ENCODE peak calls at places on chromosomes 12 and 14, in six cellular contexts. A is lower lobe of right lung, O is HFF-Myc, W is tibial nerve, D is heart right ventricle, Z is RWPE1. C is an unnamed sample.
A peak's percentile ranks its signal among the peaks of the same experiment; 100 is the strongest.

GRCh38 chr12:26648584-26648983 is 184.4 kb downstream of the ITPR2 start:
- DNase-seq in O (peak; percentile 62), Z (peak; percentile 35), D (no peak), W (no peak), A (no peak), C (no peak)

GRCh38 chr12:132150780-132151144 is 6.5 kb downstream of the NOC4L start:
- DNase-seq in O (no peak), D (peak; percentile 7), Z (no peak), W (no peak), A (peak; percentile 35), C (no peak)

GRCh38 chr12:55820679-55821078 is 2.8 kb downstream of the ORMDL2 start:
- DNase-seq in W (no peak), D (no peak), A (no peak), Z (no peak), O (no peak), C (no peak)

GRCh38 chr12:93085383-93086287 is 156.5 kb upstream of the EEA1 start:
- DNase-seq in Z (no peak), A (no peak), W (no peak), D (no peak), O (no peak), C (no peak)

GRCh38 chr14:48842785-48843184 is 743.4 kb downstream of the RPS29 start:
- DNase-seq in W (no peak), O (no peak), A (no peak), Z (no peak), D (no peak), C (no peak)

GRCh38 chr12:11941601-11942360 is 129.0 kb upstream of the BCL2L14 start:
- DNase-seq in A (no peak), D (no peak), Z (peak; percentile 51), O (no peak), W (no peak), C (no peak)

GRCh38 chr14:78135450-78135891 is 34.7 kb upstream of the NRXN3 start:
- DNase-seq in W (no peak), Z (peak; percentile 54), O (no peak), A (no peak), D (no peak), C (no peak)

GRCh38 chr14:55384536-55384935 is 27.1 kb downstream of the ATG14 start:
- DNase-seq in Z (no peak), W (no peak), O (no peak), D (no peak), A (no peak), C (no peak)

GRCh38 chr12:15364221-15365170 is 42.2 kb downstream of the PTPRO start:
- DNase-seq in A (no peak), O (no peak), Z (peak; percentile 58), D (no peak), W (no peak), C (no peak)

GRCh38 chr12:49368240-49368600 is 958 bp downstream of the SPATS2 start:
- DNase-seq in W (no peak), D (no peak), A (no peak), O (no peak), Z (no peak), C (no peak)

GRCh38 chr12:21828111-21828775 is 53.7 kb upstream of the KCNJ8 start:
- DNase-seq in W (peak; percentile 14), Z (no peak), D (no peak), O (no peak), A (no peak), C (no peak)

GRCh38 chr12:117294206-117294605 is 67.2 kb downstream of the NOS1 start:
- DNase-seq in O (no peak), W (no peak), D (no peak), Z (no peak), A (no peak), C (peak; percentile 32)

GRCh38 chr12:27525373-27525772 is 1.4 kb downstream of the PPFIBP1 start:
- DNase-seq in D (no peak), A (no peak), Z (peak; percentile 66), O (no peak), W (peak; percentile 15), C (no peak)

GRCh38 chr12:89856431-89856830 is 147.8 kb upstream of the ATP2B1 start:
- DNase-seq in W (no peak), A (no peak), Z (peak; percentile 9), O (peak; percentile 26), D (no peak), C (no peak)

GRCh38 chr14:59890676-59891075 is 20.1 kb upstream of the RTN1 start:
- DNase-seq in A (no peak), Z (no peak), W (no peak), D (no peak), O (no peak), C (no peak)

GRCh38 chr14:101823511-101824120 is 62.1 kb downstream of the PPP2R5C start:
- DNase-seq in A (no peak), O (no peak), W (no peak), Z (no peak), D (no peak), C (no peak)

GRCh38 chr12:89645434-89645833 is 63.2 kb downstream of the ATP2B1 start:
- DNase-seq in Z (no peak), A (no peak), D (no peak), W (no peak), O (no peak), C (peak; percentile 16)

GRCh38 chr12:116402163-116402939 is 124.9 kb upstream of the MED13L start:
- DNase-seq in W (no peak), O (no peak), Z (no peak), D (no peak), A (no peak), C (no peak)

GRCh38 chr14:32403688-32404087 is 74.6 kb downstream of the AKAP6 start:
- DNase-seq in O (no peak), A (no peak), W (no peak), Z (no peak), D (no peak), C (no peak)

GRCh38 chr12:87302126-87302732 is 727.0 kb downstream of the C12orf50 start:
- DNase-seq in W (no peak), A (no peak), O (no peak), D (no peak), Z (no peak), C (no peak)

GRCh38 chr12:120439646-120440247 is 1.8 kb downstream of the COX6A1 start:
- DNase-seq in A (no peak), Z (peak; percentile 89), O (peak; percentile 45), W (peak; percentile 40), D (peak; percentile 22), C (peak; percentile 76)

GRCh38 chr14:105163040-105163742 is 5.4 kb downstream of the JAG2 start:
- DNase-seq in A (no peak), Z (no peak), O (no peak), W (no peak), D (no peak), C (no peak)

GRCh38 chr14:92316937-92317336 is 6.0 kb upstream of the SLC24A4 start:
- DNase-seq in Z (peak; percentile 55), W (no peak), O (no peak), D (no peak), A (no peak), C (no peak)

GRCh38 chr12:12965836-12966235 is 13.9 kb upstream of the GPRC5D start:
- DNase-seq in O (no peak), D (no peak), W (no peak), A (no peak), Z (no peak), C (no peak)

GRCh38 chr12:40375076-40375475 is 150.3 kb downstream of the LRRK2 start:
- DNase-seq in D (no peak), O (no peak), A (no peak), W (no peak), Z (no peak), C (no peak)

GRCh38 chr12:119168721-119169120 is 10.0 kb upstream of the HSPB8 start:
- DNase-seq in W (no peak), A (no peak), O (no peak), Z (no peak), D (no peak), C (no peak)

GRCh38 chr14:93263416-93263815 is 56.4 kb downstream of the UBR7 start:
- DNase-seq in D (no peak), Z (no peak), A (no peak), O (no peak), W (no peak), C (no peak)

GRCh38 chr12:25590021-25590721 is 37.1 kb upstream of the LMNTD1 start:
- DNase-seq in O (no peak), D (no peak), W (no peak), A (no peak), Z (no peak), C (no peak)

GRCh38 chr12:120903818-120904773 is at the start of gene SPPL3:
- DNase-seq in W (peak; percentile 89), A (peak; percentile 95), D (peak; percentile 95), Z (peak; percentile 92), O (peak; percentile 33), C (peak; percentile 96)

DNA sequence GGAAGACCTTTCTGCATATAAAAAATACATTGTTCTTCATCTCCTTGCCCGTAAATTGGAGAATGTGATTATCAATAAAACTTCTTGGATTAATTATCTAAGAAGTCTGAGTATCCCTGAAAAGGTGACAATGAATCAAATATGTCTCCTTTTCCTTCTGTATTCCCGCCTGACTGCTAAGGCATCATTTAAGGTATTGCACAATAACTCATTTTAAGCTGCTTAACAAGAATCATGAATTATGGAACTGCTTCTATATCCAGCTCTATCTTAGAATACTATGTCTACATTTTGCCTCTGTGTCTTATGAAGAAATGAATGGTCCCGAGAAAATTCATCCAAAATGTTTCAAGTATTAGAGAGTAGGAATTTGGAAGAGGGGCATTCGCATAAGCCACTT is 294.4 kb downstream of the SOX5 start:
- DNase-seq in O (no peak), Z (no peak), A (no peak), D (no peak), W (no peak), C (no peak)
- TF ChIP-seq CTCF in O (no peak), Z (no peak), A (no peak), D (no peak), W (no peak), C (no peak)

GRCh38 chr12:68971404-68971803 is 38.4 kb upstream of the CPM start:
- DNase-seq in O (peak; percentile 5), A (no peak), D (no peak), Z (peak; percentile 69), W (no peak), C (no peak)
- TF ChIP-seq CTCF in O (no peak), A (no peak), D (no peak), Z (no peak), W (no peak), C (no peak)

DNA sequence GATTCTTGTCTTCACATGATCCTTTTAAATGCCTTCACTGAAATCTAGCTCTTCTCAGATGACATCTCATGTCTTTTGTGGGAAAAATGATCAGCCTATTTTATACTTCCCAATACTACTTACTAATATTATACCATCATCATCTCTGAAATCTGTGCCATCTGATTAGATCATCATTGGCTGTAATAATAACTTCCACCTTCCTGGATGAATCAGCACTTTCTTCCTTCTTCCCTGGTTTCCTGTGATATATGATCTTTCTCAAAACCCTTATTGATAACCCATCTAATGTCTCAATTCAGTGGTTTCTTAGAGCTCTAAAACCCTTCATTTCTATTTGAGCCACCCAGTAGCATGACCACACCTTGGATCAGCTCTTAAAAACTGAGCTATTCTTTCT is 30.9 kb downstream of the GPR137C start:
- DNase-seq in A (no peak), W (no peak), D (no peak), Z (peak; percentile 3), O (no peak), C (no peak)
- TF ChIP-seq CTCF in A (no peak), W (no peak), D (no peak), Z (no peak), O (no peak), C (no peak)

DNA sequence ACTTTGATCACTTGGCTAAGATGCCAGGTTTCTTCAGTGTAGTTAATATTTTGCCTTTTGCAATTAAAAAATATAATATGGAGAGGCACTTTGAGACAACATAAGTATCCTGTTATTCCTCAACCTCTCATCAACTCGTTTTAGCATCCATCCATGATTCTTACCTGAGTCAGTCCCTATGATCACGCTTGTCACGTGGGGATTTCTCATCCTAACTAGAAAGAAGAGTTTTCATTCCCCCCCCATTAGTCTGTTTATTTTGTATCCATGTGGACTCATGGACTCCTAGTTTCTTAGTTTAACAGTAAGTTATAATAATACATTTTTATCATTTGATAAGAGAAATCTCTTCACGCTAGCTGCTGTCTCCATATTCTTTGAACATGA is 110.3 kb downstream of the SLC25A47 start:
- DNase-seq in A (no peak), O (no peak), Z (no peak), D (no peak), W (no peak), C (no peak)
- TF ChIP-seq CTCF in A (no peak), O (no peak), Z (no peak), D (no peak), W (no peak), C (no peak)

C was measured in nephron progenitor cell.